ENCODE peak calls at places on chromosomes 13 and 19, in nine cellular contexts. S, Z, A, Y, Q, T, D, C and B are unnamed samples.

GRCh38 chr13:73340069-73340468 is 281.3 kb downstream of the KLF5 start:
- DNase-seq in D (no peak), T (no peak), Z (no peak), Y (no peak), Q (no peak), A (no peak), C (no peak), S (no peak), B (no peak)

GRCh38 chr19:45508931-45509691 is 1.8 kb downstream of the VASP start:
- DNase-seq in A (no peak), S (peak; percentile 96), T (peak; percentile 73), Q (peak; percentile 49), Y (peak; percentile 66), D (peak; percentile 79), C (peak; percentile 83), Z (no peak), B (peak; percentile 62)

GRCh38 chr13:23087884-23088283 is 92.9 kb upstream of the SGCG start:
- DNase-seq in Q (no peak), C (no peak), D (peak; percentile 33), T (no peak), A (no peak), S (no peak), Y (peak; percentile 20), Z (no peak), B (no peak)

GRCh38 chr13:58542530-58542929 is 911.0 kb downstream of the PCDH17 start:
- DNase-seq in D (no peak), A (no peak), S (no peak), T (no peak), C (no peak), Y (no peak), Q (no peak), Z (no peak), B (no peak)

GRCh38 chr19:23991170-23991569 is 76.5 kb downstream of the ZNF726 start:
- DNase-seq in D (peak; percentile 27), C (no peak), Z (no peak), Q (peak; percentile 60), S (no peak), T (peak; percentile 83), Y (no peak), A (no peak), B (peak; percentile 80)

GRCh38 chr13:98432638-98433037 is 144.3 kb downstream of the STK24 start:
- DNase-seq in C (no peak), Y (no peak), A (no peak), D (no peak), Q (no peak), T (no peak), Z (no peak), S (no peak), B (no peak)

GRCh38 chr13:63161219-63161618 is 1745.6 kb upstream of the PCDH20 start:
- DNase-seq in Q (peak; percentile 3), D (no peak), Z (no peak), C (no peak), Y (peak; percentile 57), S (no peak), T (no peak), A (no peak), B (no peak)

GRCh38 chr19:29379257-29379986 is 146.4 kb upstream of the VSTM2B start:
- DNase-seq in A (peak; percentile 26), Y (no peak), Z (no peak), Q (no peak), D (no peak), C (peak; percentile 10), S (no peak), T (peak; percentile 16), B (no peak)

GRCh38 chr13:36841411-36841810 is 22.4 kb downstream of the RFXAP start:
- DNase-seq in Y (no peak), Z (no peak), T (no peak), A (no peak), D (no peak), C (no peak), Q (no peak), S (no peak), B (no peak)

GRCh38 chr19:980133-980998 is 3.8 kb upstream of the WDR18 start:
- DNase-seq in Y (no peak), C (no peak), D (peak; percentile 45), A (no peak), S (no peak), T (no peak), Q (no peak), Z (no peak), B (peak; percentile 46)

DNA sequence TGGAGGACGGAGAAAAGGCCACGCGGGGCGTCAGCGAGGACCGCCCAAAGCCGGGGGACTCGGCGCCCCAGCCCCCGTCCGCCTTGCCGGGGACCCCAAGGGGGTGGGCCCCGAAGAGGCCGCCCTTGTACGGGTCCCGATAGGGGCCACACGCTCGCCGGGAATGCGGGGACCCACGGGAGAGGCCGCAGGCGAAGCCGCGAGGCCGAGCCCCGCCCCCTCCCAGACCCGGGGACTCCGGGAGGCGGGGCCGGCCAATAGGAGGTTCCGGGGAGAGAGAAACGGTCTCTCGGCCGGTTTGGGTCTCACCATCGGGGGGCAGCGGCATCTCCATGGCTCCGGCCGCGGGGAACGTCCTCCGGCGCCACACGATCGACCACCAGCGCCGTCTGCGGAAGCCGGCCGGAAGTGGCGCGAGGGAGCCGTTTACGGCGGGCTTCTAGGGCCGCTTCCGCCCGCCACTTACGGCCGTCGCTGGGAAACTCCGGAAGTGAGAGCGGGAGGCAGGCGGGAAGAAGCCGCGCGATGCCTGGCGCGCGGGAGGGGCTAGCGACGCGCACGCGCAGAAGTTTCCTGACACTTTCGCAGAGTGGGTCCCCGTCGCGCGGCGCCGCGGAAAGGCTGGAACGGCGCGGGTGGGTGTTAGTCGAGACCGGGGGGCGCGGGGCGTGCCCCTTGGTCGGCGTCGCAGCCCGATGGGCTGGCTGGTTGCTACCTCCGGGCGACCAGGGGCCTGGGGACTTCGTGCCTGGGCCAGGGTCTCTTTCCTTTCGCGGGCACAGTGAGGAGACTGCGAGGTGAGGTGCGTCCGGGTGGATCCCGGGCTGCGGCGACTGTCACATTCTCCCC is at the start of gene CHERP:
- DNase-seq in A (peak; percentile 95), Z (peak; percentile 58), C (peak; percentile 87), Y (peak; percentile 91), Q (peak; percentile 93), T (peak; percentile 94), D (peak; percentile 94), S (peak; percentile 96), B (peak; percentile 93)
- H3K4me1 ChIP-seq in A (peaks cover 49% of the 10 kb centered on the region), Z (peaks cover 67% of the 10 kb centered on the region), C (peaks cover 8% of the 10 kb centered on the region), Y (peaks cover 2% of the 10 kb centered on the region), Q (peaks cover 12% of the 10 kb centered on the region), T (peaks cover 69% of the 10 kb centered on the region), D (peaks cover 12% of the 10 kb centered on the region), S (peaks cover 57% of the 10 kb centered on the region), B (peaks cover 33% of the 10 kb centered on the region)

GRCh38 chr13:22061371-22061805 is 390.5 kb downstream of the FGF9 start:
- DNase-seq in C (no peak), D (no peak), Y (no peak), T (no peak), S (peak; percentile 78), Q (no peak), A (no peak), Z (no peak), B (no peak)
- TF ChIP-seq POLR2A in C (no peak), D (no peak), Y (no peak), T (no peak), S (no peak), Q (no peak), A (no peak), Z (no peak), B (no peak)

DNA sequence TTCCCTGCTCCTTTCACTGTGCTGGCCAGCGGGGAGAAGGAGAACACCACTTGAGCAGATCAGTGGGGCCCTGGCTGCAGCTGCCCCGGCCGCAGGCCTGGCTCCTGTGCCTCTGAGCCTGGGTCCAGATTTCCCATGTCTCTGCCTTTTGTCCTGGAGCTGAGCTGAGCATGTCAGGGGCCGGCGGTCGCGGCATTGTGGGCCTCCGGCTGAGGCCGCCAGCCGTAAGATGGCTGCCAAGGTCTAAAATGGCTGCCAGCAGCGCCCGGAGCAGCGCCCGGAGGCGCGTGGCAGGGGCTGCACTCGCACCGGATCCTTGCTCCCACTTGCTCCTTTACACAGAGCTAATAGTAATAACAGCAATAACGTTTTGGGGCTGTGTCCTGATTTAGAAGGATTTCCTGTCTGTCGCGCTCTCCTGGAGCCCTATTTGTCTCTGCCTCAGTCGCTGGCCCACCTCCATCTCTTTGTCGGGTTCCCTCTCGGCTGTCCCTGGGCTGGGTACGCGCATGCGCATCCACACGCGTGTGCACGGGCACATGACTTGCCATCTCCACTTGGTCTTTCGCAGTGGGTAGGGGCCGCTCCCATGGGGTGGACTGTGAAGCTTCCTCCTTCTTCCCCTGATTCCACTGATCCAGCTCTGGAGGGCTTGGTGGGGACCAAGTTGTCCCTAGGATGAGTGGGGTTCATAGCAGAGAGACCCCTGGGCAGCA is 32.1 kb downstream of the LYL1 start:
- DNase-seq in A (no peak), T (no peak), S (no peak), Q (no peak), Z (no peak), C (no peak), Y (no peak), D (no peak), B (no peak)
- H3K4me1 ChIP-seq in A (peaks cover 57% of the 10 kb centered on the region), T (peaks cover 76% of the 10 kb centered on the region), S (peaks cover 96% of the 10 kb centered on the region), Q (no peaks in the 10 kb centered on the region), Z (peaks cover 83% of the 10 kb centered on the region), C (peaks cover 35% of the 10 kb centered on the region), Y (peaks cover 2% of the 10 kb centered on the region), D (no peaks in the 10 kb centered on the region), B (peaks cover 33% of the 10 kb centered on the region)

GRCh38 chr19:37466798-37467607 is at the start of gene ZNF569:
- DNase-seq in A (peak; percentile 92), S (peak; percentile 95), Z (peak; percentile 59), T (peak; percentile 90), D (peak; percentile 94), Q (peak; percentile 93), Y (peak; percentile 95), C (peak; percentile 87), B (peak; percentile 93)
- TF ChIP-seq POLR2A in A (no peak), S (no peak), Z (no peak), T (no peak), D (no peak), Q (peak; percentile 73), Y (no peak), C (no peak), B (peak; percentile 59)

GRCh38 chr13:70959376-70959775 is 851.1 kb upstream of the KLHL1 start:
- DNase-seq in Q (no peak), D (no peak), A (no peak), Z (no peak), C (no peak), Y (no peak), T (no peak), S (no peak), B (no peak)

GRCh38 chr13:70964124-70964523 is 855.9 kb upstream of the KLHL1 start:
- DNase-seq in C (no peak), Z (no peak), A (no peak), S (no peak), T (no peak), Y (no peak), D (no peak), Q (peak; percentile 20), B (no peak)

DNA sequence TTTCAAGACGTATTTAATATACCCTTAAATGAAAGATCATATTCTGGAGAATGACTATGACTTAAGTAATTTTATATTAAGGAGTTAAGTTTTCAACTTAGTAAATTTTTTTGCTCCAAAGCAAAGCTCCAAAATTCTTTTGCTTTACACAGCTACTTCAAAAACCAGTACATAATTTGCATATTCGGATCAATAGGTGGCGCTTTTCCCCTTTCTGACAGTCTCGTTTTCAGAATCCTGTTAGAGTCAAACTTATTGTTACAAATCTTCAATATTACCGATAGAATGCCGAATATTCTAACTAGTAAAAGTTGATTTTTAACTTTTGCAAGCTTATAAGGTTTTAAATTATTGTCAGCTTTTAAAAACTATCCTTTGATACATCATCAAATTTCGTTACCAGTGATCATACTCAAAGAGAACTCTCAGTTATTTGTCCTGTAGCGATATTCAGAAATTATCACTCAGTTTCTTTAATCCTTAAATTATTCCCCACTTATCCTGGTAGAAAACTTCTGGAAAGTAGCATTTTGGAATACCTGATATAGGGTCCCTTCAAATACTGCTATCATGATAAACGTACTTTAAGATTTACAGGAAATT is 852.7 kb upstream of the KLHL1 start:
- DNase-seq in Q (peak; percentile 65), Y (peak; percentile 13), Z (no peak), S (no peak), D (no peak), A (no peak), C (no peak), T (no peak), B (peak; percentile 11)
- H3K4me1 ChIP-seq in Q (no peaks in the 10 kb centered on the region), Y (no peaks in the 10 kb centered on the region), Z (no peaks in the 10 kb centered on the region), S (no peaks in the 10 kb centered on the region), D (no peaks in the 10 kb centered on the region), A (no peaks in the 10 kb centered on the region), C (no peaks in the 10 kb centered on the region), T (no peaks in the 10 kb centered on the region), B (no peaks in the 10 kb centered on the region)